ENCODE peak calls at places on chromosome 15, in four cellular contexts. One of them, this sample, is unnamed.
A peak's percentile ranks its signal among the peaks of the same experiment; 100 is the strongest.

GRCh38 chr15:52653451-52653964 is 25.7 kb downstream of the ATOSA start:
- DNase-seq in stomach: no peak
- DNase-seq in IMR-90: peak; percentile 85
- DNase-seq in K562: no peak
- DNase-seq in this sample: no peak

GRCh38 chr15:62365795-62366442 is 200.8 kb upstream of the C2CD4B start:
- DNase-seq in stomach: peak; percentile 65
- DNase-seq in IMR-90: no peak
- DNase-seq in K562: no peak
- DNase-seq in this sample: peak; percentile 80

GRCh38 chr15:44710236-44711088 is 661 bp downstream of the PATL2 start:
- DNase-seq in stomach: peak; percentile 43
- DNase-seq in IMR-90: peak; percentile 42
- DNase-seq in K562: peak; percentile 41
- DNase-seq in this sample: peak; percentile 87

GRCh38 chr15:45429974-45430792 is 51.8 kb upstream of the GATM start:
- DNase-seq in stomach: peak; percentile 86
- DNase-seq in IMR-90: peak; percentile 46
- DNase-seq in K562: peak; percentile 75
- DNase-seq in this sample: peak; percentile 92

GRCh38 chr15:96344706-96345559 is 14.4 kb downstream of the NR2F2 start:
- DNase-seq in stomach: no peak
- DNase-seq in IMR-90: no peak
- DNase-seq in K562: no peak
- DNase-seq in this sample: no peak

GRCh38 chr15:25859838-25860645 is 3.1 kb downstream of the ATP10A start:
- DNase-seq in stomach: peak; percentile 56
- DNase-seq in IMR-90: no peak
- DNase-seq in K562: no peak
- DNase-seq in this sample: no peak

GRCh38 chr15:28125673-28126651 is 26.8 kb upstream of the OCA2 start:
- DNase-seq in stomach: no peak
- DNase-seq in IMR-90: peak; percentile 64
- DNase-seq in K562: peak; percentile 44
- DNase-seq in this sample: no peak

GRCh38 chr15:43093026-43093425 is 12.8 kb downstream of the UBR1 start:
- DNase-seq in stomach: no peak
- DNase-seq in IMR-90: peak; percentile 85
- DNase-seq in K562: no peak
- DNase-seq in this sample: no peak

GRCh38 chr15:63041982-63042878 is at the start of gene TPM1:
- DNase-seq in stomach: peak; percentile 64
- DNase-seq in IMR-90: peak; percentile 93
- DNase-seq in K562: no peak
- DNase-seq in this sample: no peak

GRCh38 chr15:41940441-41940857 is 31.9 kb downstream of the EHD4 start:
- DNase-seq in stomach: no peak
- DNase-seq in IMR-90: peak; percentile 87
- DNase-seq in K562: no peak
- DNase-seq in this sample: no peak

GRCh38 chr15:39497759-39498565 is 82.9 kb upstream of the THBS1 start:
- DNase-seq in stomach: no peak
- DNase-seq in IMR-90: no peak
- DNase-seq in K562: no peak
- DNase-seq in this sample: no peak

GRCh38 chr15:75431250-75431649 is 20.2 kb downstream of the SIN3A start:
- DNase-seq in stomach: no peak
- DNase-seq in IMR-90: peak; percentile 39
- DNase-seq in K562: no peak
- DNase-seq in this sample: no peak

GRCh38 chr15:59791079-59791478 is 102.0 kb upstream of the BNIP2 start:
- DNase-seq in stomach: no peak
- DNase-seq in IMR-90: no peak
- DNase-seq in K562: no peak
- DNase-seq in this sample: no peak

GRCh38 chr15:29101491-29101890 is 168.1 kb downstream of the NSMCE3 start:
- DNase-seq in stomach: no peak
- DNase-seq in IMR-90: no peak
- DNase-seq in K562: no peak
- DNase-seq in this sample: no peak

GRCh38 chr15:62739082-62739481 is 303.5 kb upstream of the TPM1 start:
- DNase-seq in stomach: no peak
- DNase-seq in IMR-90: peak; percentile 88
- DNase-seq in K562: no peak
- DNase-seq in this sample: no peak

GRCh38 chr15:45572627-45573026 is 14.6 kb upstream of the BLOC1S6 start:
- DNase-seq in stomach: no peak
- DNase-seq in IMR-90: no peak
- DNase-seq in K562: no peak
- DNase-seq in this sample: no peak

GRCh38 chr15:79769081-79769481 is 127.7 kb downstream of the MTHFS start:
- DNase-seq in stomach: no peak
- DNase-seq in IMR-90: no peak
- DNase-seq in K562: no peak
- DNase-seq in this sample: no peak

GRCh38 chr15:51736646-51737537 is 563 bp downstream of the LYSMD2 start:
- DNase-seq in stomach: peak; percentile 53
- DNase-seq in IMR-90: no peak
- DNase-seq in K562: peak; percentile 77
- DNase-seq in this sample: peak; percentile 76

GRCh38 chr15:43278869-43279268 is 12.1 kb upstream of the TGM5 start:
- DNase-seq in stomach: no peak
- DNase-seq in IMR-90: no peak
- DNase-seq in K562: no peak
- DNase-seq in this sample: no peak

GRCh38 chr15:67680645-67681044 is 138.1 kb downstream of the MAP2K5 start:
- DNase-seq in stomach: no peak
- DNase-seq in IMR-90: peak; percentile 16
- DNase-seq in K562: no peak
- DNase-seq in this sample: no peak

GRCh38 chr15:92796163-92796611 is 103.9 kb upstream of the CHD2 start:
- DNase-seq in stomach: no peak
- DNase-seq in IMR-90: no peak
- DNase-seq in K562: no peak
- DNase-seq in this sample: no peak

GRCh38 chr15:62896380-62896866 is 146.1 kb upstream of the TPM1 start:
- DNase-seq in stomach: no peak
- DNase-seq in IMR-90: no peak
- DNase-seq in K562: no peak
- DNase-seq in this sample: no peak

GRCh38 chr15:64581408-64581761 is 121.0 kb downstream of the ZNF609 start:
- DNase-seq in stomach: no peak
- DNase-seq in IMR-90: no peak
- DNase-seq in K562: no peak
- DNase-seq in this sample: no peak

GRCh38 chr15:77622212-77622941 is 10.3 kb downstream of the LINGO1 start:
- DNase-seq in stomach: no peak
- DNase-seq in IMR-90: no peak
- DNase-seq in K562: peak; percentile 70
- DNase-seq in this sample: no peak

GRCh38 chr15:70473623-70474366 is 289.6 kb downstream of the UACA start:
- DNase-seq in stomach: no peak
- DNase-seq in IMR-90: no peak
- DNase-seq in K562: no peak
- DNase-seq in this sample: no peak

GRCh38 chr15:25903024-25903581 is 40.0 kb upstream of the ATP10A start:
- DNase-seq in stomach: no peak
- DNase-seq in IMR-90: peak; percentile 41
- DNase-seq in K562: no peak
- DNase-seq in this sample: no peak

GRCh38 chr15:66886686-66887273 is 178.6 kb upstream of the SMAD3 start:
- DNase-seq in stomach: no peak
- DNase-seq in IMR-90: no peak
- DNase-seq in K562: no peak
- DNase-seq in this sample: no peak

GRCh38 chr15:58212909-58213526 is 74.8 kb downstream of the AQP9 start:
- DNase-seq in stomach: no peak
- DNase-seq in IMR-90: peak; percentile 55
- DNase-seq in K562: peak; percentile 31
- DNase-seq in this sample: no peak

GRCh38 chr15:22892333-22892732 is 53.9 kb downstream of the NIPA2 start:
- DNase-seq in stomach: no peak
- DNase-seq in IMR-90: no peak
- DNase-seq in K562: peak; percentile 39
- DNase-seq in this sample: no peak

GRCh38 chr15:42070276-42070965 is 23.9 kb downstream of the PLA2G4D start:
- DNase-seq in stomach: peak; percentile 23
- DNase-seq in IMR-90: no peak
- DNase-seq in K562: no peak
- DNase-seq in this sample: no peak

GRCh38 chr15:98896802-98897732 is 110.5 kb downstream of the PGPEP1L start:
- DNase-seq in stomach: no peak
- DNase-seq in IMR-90: peak; percentile 100
- DNase-seq in K562: no peak
- DNase-seq in this sample: no peak

DNA sequence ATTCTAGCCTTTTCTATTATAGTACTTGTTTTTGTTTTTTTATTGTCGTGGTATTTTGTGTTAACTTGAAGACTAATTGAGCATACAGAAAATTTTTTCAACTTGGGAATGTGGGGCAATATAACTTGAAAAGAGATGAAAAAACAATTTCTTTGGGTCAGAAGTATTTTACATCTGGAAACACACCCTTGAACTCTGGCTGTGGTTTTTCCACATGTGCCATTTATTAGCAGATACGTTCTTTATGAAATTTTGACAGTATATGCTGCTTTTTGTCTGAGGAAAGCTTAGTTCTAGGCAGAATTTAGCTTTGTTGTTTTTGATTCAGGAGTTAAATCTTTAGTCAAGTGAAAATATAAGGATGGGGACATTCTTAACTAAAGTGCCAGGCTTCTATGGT is 44.7 kb downstream of the TCF12 start:
- DNase-seq in stomach: no peak
- DNase-seq in IMR-90: no peak
- DNase-seq in K562: no peak
- DNase-seq in this sample: no peak
- TF ChIP-seq POLR2A in stomach: no peak
- TF ChIP-seq POLR2A in IMR-90: no peak
- TF ChIP-seq POLR2A in K562: no peak
- TF ChIP-seq POLR2A in this sample: no peak

DNA sequence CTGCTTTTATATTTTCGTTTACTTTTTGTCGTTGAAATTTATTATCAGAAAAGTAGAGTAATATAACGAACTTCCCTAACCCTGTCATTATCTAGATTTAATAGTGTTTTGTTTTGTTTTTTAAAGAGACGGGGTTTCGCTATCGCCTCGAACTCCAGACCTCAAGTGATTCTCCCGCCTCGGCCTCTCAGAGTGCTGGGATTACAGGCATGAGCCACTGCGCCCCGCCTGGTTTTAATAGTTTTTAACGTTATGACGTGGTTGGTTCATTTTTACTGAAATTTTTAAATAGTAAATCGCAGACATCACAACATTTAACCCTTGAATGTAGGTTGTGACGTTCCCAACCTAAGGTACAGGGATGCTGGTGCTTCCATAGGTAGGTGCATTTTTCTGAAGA is 1.0 kb downstream of the NGRN start:
- DNase-seq in stomach: peak; percentile 28
- DNase-seq in IMR-90: peak; percentile 20
- DNase-seq in K562: no peak
- DNase-seq in this sample: no peak
- H3K4me1 ChIP-seq in stomach: peaks cover 26% of the 10 kb centered on the region
- H3K4me1 ChIP-seq in IMR-90: peaks cover 7% of the 10 kb centered on the region
- H3K4me1 ChIP-seq in K562: peaks cover 14% of the 10 kb centered on the region
- H3K4me1 ChIP-seq in this sample: peaks cover 7% of the 10 kb centered on the region

GRCh38 chr15:73928971-73929627 is 2.8 kb downstream of the LOXL1 start:
- DNase-seq in stomach: no peak
- DNase-seq in IMR-90: no peak
- DNase-seq in K562: peak; percentile 19
- DNase-seq in this sample: peak; percentile 30
- H3K4me3 ChIP-seq in stomach: no peak overlapping the region
- H3K4me3 ChIP-seq in IMR-90: peak overlapping the region; percentile 16
- H3K4me3 ChIP-seq in K562: no peak overlapping the region
- H3K4me3 ChIP-seq in this sample: no peak overlapping the region

GRCh38 chr15:68818671-68819450 is 1.8 kb downstream of the ANP32A start:
- DNase-seq in stomach: peak; percentile 35
- DNase-seq in IMR-90: no peak
- DNase-seq in K562: peak; percentile 61
- DNase-seq in this sample: peak; percentile 72
- TF ChIP-seq POLR2A in stomach: no peak
- TF ChIP-seq POLR2A in IMR-90: no peak
- TF ChIP-seq POLR2A in K562: peak; percentile 23
- TF ChIP-seq POLR2A in this sample: no peak

DNA sequence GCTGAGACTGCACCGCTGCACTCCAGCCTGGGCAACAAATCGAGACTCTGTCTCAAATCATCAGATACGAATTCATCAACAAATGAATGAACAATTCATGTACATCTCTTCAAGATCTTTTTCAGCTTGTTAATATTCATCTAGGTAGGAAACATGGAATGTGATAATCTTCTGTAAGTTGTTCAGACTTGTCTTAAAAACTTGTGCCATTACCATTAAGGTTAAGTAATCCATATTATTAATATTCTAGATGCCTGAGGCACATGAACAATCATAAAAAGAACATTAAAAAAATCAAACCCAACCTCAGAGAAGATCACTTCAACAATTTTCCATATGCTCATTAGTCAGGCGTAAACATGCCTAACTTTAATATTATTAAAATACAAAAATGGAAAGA is 36.2 kb downstream of the CHSY1 start:
- DNase-seq in stomach: no peak
- DNase-seq in IMR-90: no peak
- DNase-seq in K562: no peak
- DNase-seq in this sample: no peak
- H3K4me1 ChIP-seq in stomach: peaks cover 7% of the 10 kb centered on the region
- H3K4me1 ChIP-seq in IMR-90: peaks cover 17% of the 10 kb centered on the region
- H3K4me1 ChIP-seq in K562: peaks cover 3% of the 10 kb centered on the region
- H3K4me1 ChIP-seq in this sample: no peaks in the 10 kb centered on the region